ENCODE peak calls at places on chromosomes 11 and 22, in seven cellular contexts. D, P, H, I, Q, N and S are unnamed samples.

GRCh38 chr11:62556102-62556871 is 9.7 kb upstream of the AHNAK start:
- DNase-seq in D (peak; percentile 94), P (peak; percentile 62), H (peak; percentile 87), I (peak; percentile 94), Q (peak; percentile 91), N (peak; percentile 95), S (peak; percentile 89)

GRCh38 chr22:25069758-25070461 is 117.4 kb downstream of the KIAA1671 start:
- DNase-seq in D (no peak), P (no peak), H (no peak), I (peak; percentile 21), Q (no peak), N (no peak), S (no peak)

GRCh38 chr11:61974766-61975631 is 7.6 kb upstream of the FTH1 start:
- DNase-seq in D (no peak), P (no peak), H (peak; percentile 54), I (peak; percentile 21), Q (no peak), N (no peak), S (peak; percentile 68)

GRCh38 chr11:130246719-130247118 is 68.0 kb downstream of the ZBTB44 start:
- DNase-seq in D (no peak), P (no peak), H (no peak), I (peak; percentile 31), Q (peak; percentile 15), N (peak; percentile 77), S (no peak)

GRCh38 chr11:30107899-30108298 is 91.1 kb upstream of the KCNA4 start:
- DNase-seq in D (no peak), P (no peak), H (peak; percentile 44), I (peak; percentile 85), Q (peak; percentile 44), N (peak; percentile 62), S (no peak)

GRCh38 chr22:41998361-41999261 is at the start of gene WBP2NL:
- DNase-seq in D (peak; percentile 85), P (peak; percentile 86), H (no peak), I (peak; percentile 88), Q (peak; percentile 44), N (peak; percentile 51), S (peak; percentile 95)

GRCh38 chr22:38712496-38713207 is 6.9 kb downstream of the GTPBP1 start:
- DNase-seq in D (no peak), P (no peak), H (no peak), I (no peak), Q (no peak), N (no peak), S (no peak)

GRCh38 chr11:60872124-60872951 is 5.0 kb downstream of the ZP1 start:
- DNase-seq in D (peak; percentile 80), P (no peak), H (no peak), I (peak; percentile 91), Q (no peak), N (peak; percentile 73), S (no peak)

GRCh38 chr11:132496341-132496740 is 1036.0 kb downstream of the OPCML start:
- DNase-seq in D (no peak), P (no peak), H (no peak), I (peak; percentile 46), Q (no peak), N (no peak), S (no peak)

GRCh38 chr22:47111626-47112373 is 349.4 kb downstream of the TBC1D22A start:
- DNase-seq in D (no peak), P (no peak), H (no peak), I (peak; percentile 61), Q (no peak), N (no peak), S (no peak)

GRCh38 chr11:43852057-43852636 is 28.5 kb upstream of the ALKBH3 start:
- DNase-seq in D (peak; percentile 34), P (peak; percentile 72), H (peak; percentile 74), I (peak; percentile 86), Q (peak; percentile 92), N (peak; percentile 88), S (peak; percentile 40)

GRCh38 chr22:49657275-49657973 is 170.2 kb downstream of the BRD1 start:
- DNase-seq in D (peak; percentile 82), P (peak; percentile 81), H (no peak), I (no peak), Q (no peak), N (no peak), S (peak; percentile 50)

GRCh38 chr11:130625907-130626306 is 177.5 kb downstream of the ADAMTS15 start:
- DNase-seq in D (no peak), P (no peak), H (no peak), I (no peak), Q (no peak), N (no peak), S (no peak)

DNA sequence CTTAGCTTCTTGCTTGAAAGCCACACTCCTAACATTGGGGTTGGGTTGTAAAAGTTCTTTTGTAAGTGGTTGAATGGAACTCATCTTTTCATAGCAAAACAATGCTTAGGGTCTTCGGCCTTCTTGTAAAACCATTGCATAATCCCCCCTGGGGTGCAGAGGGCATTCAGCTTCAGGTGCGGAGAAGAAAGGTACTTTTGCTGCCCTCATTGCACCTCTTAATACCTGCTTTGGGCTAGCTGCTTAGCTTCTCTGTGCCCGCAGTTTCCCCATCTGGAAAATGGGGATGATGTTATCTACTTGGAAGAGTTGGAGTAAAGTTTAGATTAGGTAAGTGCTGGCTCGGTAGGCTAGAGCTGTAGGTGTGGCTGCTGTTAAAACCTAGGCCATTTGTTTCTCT is 10.1 kb downstream of the TEAD1 start:
- DNase-seq in D (no peak), P (no peak), H (no peak), I (no peak), Q (no peak), N (no peak), S (no peak)
- H3K4me3 ChIP-seq in D (no peak overlapping the region), P (no peak overlapping the region), H (no peak overlapping the region), I (no peak overlapping the region), Q (no peak overlapping the region), N (no peak overlapping the region), S (no peak overlapping the region)

DNA sequence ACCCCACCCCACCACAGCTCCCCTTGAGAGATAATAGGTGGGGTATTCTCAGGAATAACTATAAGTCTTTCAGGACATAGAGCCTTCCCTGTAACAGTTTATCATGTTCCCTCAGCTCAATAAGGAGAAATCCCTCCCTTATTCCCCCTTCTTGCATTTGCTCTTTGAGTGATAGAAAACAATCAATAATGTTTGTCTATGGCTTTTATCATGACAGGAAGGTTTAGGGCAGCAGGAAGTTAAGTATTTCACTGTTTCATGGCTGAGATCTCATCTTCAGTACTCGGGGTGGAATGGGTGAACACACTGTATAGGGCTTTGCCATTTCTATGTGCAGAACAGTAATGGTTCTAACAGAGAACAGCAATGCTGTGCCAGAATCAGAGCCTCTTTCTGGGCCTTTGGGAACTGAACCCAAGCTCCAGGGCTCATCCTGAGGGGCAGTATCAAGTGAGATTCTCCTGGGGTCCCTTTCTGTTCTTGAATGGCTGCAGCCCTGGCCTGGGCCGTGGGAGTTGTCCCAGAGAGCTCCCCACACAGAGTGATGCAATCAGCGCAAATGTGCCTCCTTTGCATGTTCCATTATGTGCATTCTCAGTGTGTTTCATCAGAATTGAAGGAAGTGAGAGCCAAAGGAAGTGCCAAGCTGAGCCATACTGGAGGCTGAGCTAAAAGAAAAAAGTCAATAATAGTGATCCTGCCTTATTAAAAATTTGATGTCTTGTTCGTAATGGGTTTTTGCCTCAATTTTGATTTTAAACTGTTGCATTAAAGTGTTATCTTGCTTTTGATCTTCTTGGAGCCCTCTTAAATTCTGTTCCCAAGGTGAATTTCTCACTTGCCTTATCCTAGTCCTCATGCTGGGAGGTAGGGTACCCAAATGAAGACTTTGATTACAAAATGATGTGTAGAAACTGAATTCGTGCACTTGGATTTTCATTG is 2.9 kb upstream of the CYP2R1 start:
- DNase-seq in D (peak; percentile 49), P (peak; percentile 66), H (peak; percentile 18), I (peak; percentile 94), Q (peak; percentile 61), N (peak; percentile 52), S (no peak)
- H3K4me3 ChIP-seq in D (no peak overlapping the region), P (no peak overlapping the region), H (no peak overlapping the region), I (no peak overlapping the region), Q (no peak overlapping the region), N (no peak overlapping the region), S (no peak overlapping the region)

GRCh38 chr11:64844330-64845124 is at the start of gene CDC42BPG:
- DNase-seq in D (peak; percentile 68), P (peak; percentile 80), H (peak; percentile 95), I (peak; percentile 70), Q (peak; percentile 82), N (peak; percentile 46), S (peak; percentile 92)

GRCh38 chr11:64841592-64842365 is 2.7 kb downstream of the CDC42BPG start:
- DNase-seq in D (no peak), P (no peak), H (no peak), I (no peak), Q (no peak), N (no peak), S (no peak)

GRCh38 chr11:64843971-64844329 is 503 bp downstream of the CDC42BPG start:
- DNase-seq in D (no peak), P (no peak), H (no peak), I (no peak), Q (no peak), N (no peak), S (no peak)

GRCh38 chr11:64842851-64843841 is 1.3 kb downstream of the CDC42BPG start:
- DNase-seq in D (peak; percentile 31), P (no peak), H (peak; percentile 81), I (no peak), Q (no peak), N (no peak), S (peak; percentile 91)

GRCh38 chr11:64842366-64842759 is 2.1 kb downstream of the CDC42BPG start:
- DNase-seq in D (no peak), P (no peak), H (no peak), I (no peak), Q (no peak), N (no peak), S (no peak)
- H3K4me3 ChIP-seq in D (no peak overlapping the region), P (no peak overlapping the region), H (no peak overlapping the region), I (no peak overlapping the region), Q (no peak overlapping the region), N (no peak overlapping the region), S (no peak overlapping the region)

GRCh38 chr11:65870706-65871681 is 1.6 kb downstream of the EFEMP2 start:
- DNase-seq in D (peak; percentile 71), P (peak; percentile 39), H (no peak), I (no peak), Q (peak; percentile 62), N (no peak), S (peak; percentile 48)
- H3K4me3 ChIP-seq in D (peak overlapping the region; percentile 74), P (no peak overlapping the region), H (no peak overlapping the region), I (peak overlapping the region; percentile 95), Q (no peak overlapping the region), N (peak overlapping the region; percentile 89), S (peak overlapping the region; percentile 56)

GRCh38 chr22:46064966-46065666 is 85.2 kb upstream of the PPARA start:
- DNase-seq in D (peak; percentile 23), P (no peak), H (no peak), I (no peak), Q (no peak), N (no peak), S (peak; percentile 28)

GRCh38 chr22:46062971-46063631 is 86.1 kb upstream of the WNT7B start:
- DNase-seq in D (peak; percentile 23), P (no peak), H (no peak), I (no peak), Q (no peak), N (no peak), S (peak; percentile 36)

GRCh38 chr22:46062232-46062615 is 85.3 kb upstream of the WNT7B start:
- DNase-seq in D (no peak), P (no peak), H (no peak), I (no peak), Q (no peak), N (no peak), S (no peak)

GRCh38 chr22:46064236-46064965 is 85.9 kb upstream of the PPARA start:
- DNase-seq in D (peak; percentile 28), P (no peak), H (no peak), I (no peak), Q (no peak), N (no peak), S (no peak)

GRCh38 chr22:46063861-46064235 is 86.5 kb upstream of the PPARA start:
- DNase-seq in D (no peak), P (no peak), H (no peak), I (no peak), Q (no peak), N (no peak), S (peak; percentile 43)
- H3K4me3 ChIP-seq in D (peak overlapping the region; percentile 89), P (no peak overlapping the region), H (no peak overlapping the region), I (no peak overlapping the region), Q (no peak overlapping the region), N (no peak overlapping the region), S (no peak overlapping the region)